ENCODE peak calls at places on chromosomes 2 and 18, in six cellular contexts. One of them, this sample, is unnamed.

GRCh38 chr18:51191139-51191717 is 6.3 kb downstream of the MEX3C start:
- DNase-seq in epithelial cell of esophagus: no peak
- DNase-seq in activated CD4-positive, alpha-beta T cell treated with anti-CD3 and anti-CD28 coated beads, Interleukin-2, amount 10 ng/mL, durations not matched to agents 7 days and 5 days: peak
- DNase-seq in hippocampal formation: no peak
- DNase-seq in NCI-H1092: no peak
- DNase-seq in Right ventricle myocardium superior: no peak
- DNase-seq in this sample: no peak

GRCh38 chr2:120674246-120675170 is 61.2 kb upstream of the GLI2 start:
- DNase-seq in NCI-H1092: no peak
- DNase-seq in epithelial cell of esophagus: no peak
- DNase-seq in hippocampal formation: no peak
- DNase-seq in Right ventricle myocardium superior: no peak
- DNase-seq in activated CD4-positive, alpha-beta T cell treated with anti-CD3 and anti-CD28 coated beads, Interleukin-2, amount 10 ng/mL, durations not matched to agents 7 days and 5 days: no peak
- DNase-seq in this sample: no peak

GRCh38 chr2:147331790-147332419 is 512.9 kb upstream of the ACVR2A start:
- DNase-seq in activated CD4-positive, alpha-beta T cell treated with anti-CD3 and anti-CD28 coated beads, Interleukin-2, amount 10 ng/mL, durations not matched to agents 7 days and 5 days: peak
- DNase-seq in Right ventricle myocardium superior: no peak
- DNase-seq in hippocampal formation: no peak
- DNase-seq in epithelial cell of esophagus: peak
- DNase-seq in NCI-H1092: peak
- DNase-seq in this sample: no peak

GRCh38 chr2:211035548-211036185 is 479.3 kb downstream of the CPS1 start:
- DNase-seq in epithelial cell of esophagus: peak
- DNase-seq in activated CD4-positive, alpha-beta T cell treated with anti-CD3 and anti-CD28 coated beads, Interleukin-2, amount 10 ng/mL, durations not matched to agents 7 days and 5 days: no peak
- DNase-seq in hippocampal formation: no peak
- DNase-seq in Right ventricle myocardium superior: no peak
- DNase-seq in NCI-H1092: peak
- DNase-seq in this sample: no peak

GRCh38 chr2:191166111-191166755 is 15.4 kb upstream of the STAT4 start:
- DNase-seq in epithelial cell of esophagus: peak
- DNase-seq in NCI-H1092: no peak
- DNase-seq in Right ventricle myocardium superior: no peak
- DNase-seq in activated CD4-positive, alpha-beta T cell treated with anti-CD3 and anti-CD28 coated beads, Interleukin-2, amount 10 ng/mL, durations not matched to agents 7 days and 5 days: no peak
- DNase-seq in hippocampal formation: no peak
- DNase-seq in this sample: no peak

GRCh38 chr2:110828330-110828729 is 96.0 kb downstream of the ACOXL start:
- DNase-seq in hippocampal formation: no peak
- DNase-seq in activated CD4-positive, alpha-beta T cell treated with anti-CD3 and anti-CD28 coated beads, Interleukin-2, amount 10 ng/mL, durations not matched to agents 7 days and 5 days: no peak
- DNase-seq in epithelial cell of esophagus: peak
- DNase-seq in Right ventricle myocardium superior: no peak
- DNase-seq in NCI-H1092: no peak
- DNase-seq in this sample: no peak

GRCh38 chr2:226873051-226873620 is 37.3 kb downstream of the RHBDD1 start:
- DNase-seq in hippocampal formation: no peak
- DNase-seq in Right ventricle myocardium superior: no peak
- DNase-seq in activated CD4-positive, alpha-beta T cell treated with anti-CD3 and anti-CD28 coated beads, Interleukin-2, amount 10 ng/mL, durations not matched to agents 7 days and 5 days: no peak
- DNase-seq in NCI-H1092: no peak
- DNase-seq in epithelial cell of esophagus: no peak
- DNase-seq in this sample: no peak

GRCh38 chr18:59907660-59908059 is 7.9 kb downstream of the PMAIP1 start:
- DNase-seq in epithelial cell of esophagus: no peak
- DNase-seq in activated CD4-positive, alpha-beta T cell treated with anti-CD3 and anti-CD28 coated beads, Interleukin-2, amount 10 ng/mL, durations not matched to agents 7 days and 5 days: no peak
- DNase-seq in NCI-H1092: no peak
- DNase-seq in hippocampal formation: no peak
- DNase-seq in Right ventricle myocardium superior: no peak
- DNase-seq in this sample: no peak

GRCh38 chr2:106547104-106547503 is 59.9 kb downstream of the CD8B2 start:
- DNase-seq in NCI-H1092: no peak
- DNase-seq in activated CD4-positive, alpha-beta T cell treated with anti-CD3 and anti-CD28 coated beads, Interleukin-2, amount 10 ng/mL, durations not matched to agents 7 days and 5 days: no peak
- DNase-seq in Right ventricle myocardium superior: peak
- DNase-seq in epithelial cell of esophagus: no peak
- DNase-seq in hippocampal formation: no peak
- DNase-seq in this sample: no peak

GRCh38 chr2:120224735-120225548 is 1.7 kb upstream of the TMEM185B start:
- DNase-seq in Right ventricle myocardium superior: no peak
- DNase-seq in hippocampal formation: no peak
- DNase-seq in NCI-H1092: no peak
- DNase-seq in epithelial cell of esophagus: no peak
- DNase-seq in activated CD4-positive, alpha-beta T cell treated with anti-CD3 and anti-CD28 coated beads, Interleukin-2, amount 10 ng/mL, durations not matched to agents 7 days and 5 days: no peak
- DNase-seq in this sample: no peak

GRCh38 chr2:231380307-231380706 is 15.2 kb upstream of the B3GNT7 start:
- DNase-seq in epithelial cell of esophagus: no peak
- DNase-seq in Right ventricle myocardium superior: no peak
- DNase-seq in NCI-H1092: no peak
- DNase-seq in hippocampal formation: no peak
- DNase-seq in activated CD4-positive, alpha-beta T cell treated with anti-CD3 and anti-CD28 coated beads, Interleukin-2, amount 10 ng/mL, durations not matched to agents 7 days and 5 days: no peak
- DNase-seq in this sample: no peak